ENCODE peak calls at places on chromosomes 12 and 14, in seven cellular contexts. I, M, T, L, G, Q and N are unnamed samples.

GRCh38 chr14:99254391-99255009 is 17.5 kb downstream of the BCL11B start:
- DNase-seq in G (no peak), M (no peak), L (no peak), T (no peak), Q (no peak), I (no peak), N (no peak)

GRCh38 chr14:102323102-102323501 is 3.6 kb downstream of the ZNF839 start:
- DNase-seq in M (no peak), L (peak), Q (peak), I (peak), T (no peak), G (peak), N (peak)

GRCh38 chr12:45621703-45622102 is 107.8 kb upstream of the ARID2 start:
- DNase-seq in L (no peak), T (no peak), I (no peak), M (no peak), Q (no peak), G (no peak), N (no peak)

GRCh38 chr14:106802413-106803364 is 1276.3 kb downstream of the TMEM121 start:
- DNase-seq in Q (no peak), M (no peak), G (no peak), T (peak), I (no peak), L (peak), N (no peak)

GRCh38 chr12:104733717-104734175 is 224.3 kb downstream of the SLC41A2 start:
- DNase-seq in Q (peak), L (peak), I (no peak), G (peak), T (no peak), M (no peak), N (no peak)

GRCh38 chr12:19088576-19088975 is 41.0 kb upstream of the PLEKHA5 start:
- DNase-seq in L (no peak), T (no peak), G (no peak), M (no peak), Q (no peak), I (no peak), N (no peak)

GRCh38 chr12:129186952-129187351 is 333.7 kb downstream of the GLT1D1 start:
- DNase-seq in T (no peak), I (peak), L (no peak), G (peak), M (no peak), Q (no peak), N (no peak)

GRCh38 chr14:104244221-104245011 is 106.0 kb downstream of the KIF26A start:
- DNase-seq in G (no peak), M (no peak), L (no peak), T (no peak), I (no peak), Q (no peak), N (no peak)

GRCh38 chr12:32084753-32085152 is 21.9 kb upstream of the BICD1 start:
- DNase-seq in Q (no peak), T (no peak), G (no peak), M (no peak), I (no peak), L (no peak), N (no peak)